ENCODE peak calls at places on chromosomes 13 and 19, in five cellular contexts. G is tibial artery; I is astrocyte; B is CD4-positive, alpha-beta T cell; F is H1. H is an unnamed sample.

GRCh38 chr13:19618925-19619324 is 14.5 kb upstream of the MPHOSPH8 start:
- DNase-seq in G (no peak), I (no peak), B (no peak), F (peak), H (peak)

GRCh38 chr13:92838786-92839185 is 387.8 kb upstream of the GPC6 start:
- DNase-seq in G (no peak), I (peak), B (no peak), F (no peak), H (peak)

GRCh38 chr19:8468124-8468523 is 23.3 kb downstream of the HNRNPM start:
- DNase-seq in G (no peak), I (no peak), B (no peak), F (no peak), H (no peak)

GRCh38 chr13:26785845-26786630 is 25.5 kb upstream of the GPR12 start:
- DNase-seq in G (peak), I (no peak), B (peak), F (peak), H (no peak)

GRCh38 chr13:32314968-32315254 is 252 bp downstream of the ZAR1L start:
- DNase-seq in G (peak), I (peak), B (peak), F (no peak), H (peak)

GRCh38 chr13:44267966-44268365 is 105.7 kb upstream of the SERP2 start:
- DNase-seq in G (no peak), I (peak), B (no peak), F (no peak), H (peak)

GRCh38 chr19:7115721-7116120 is 46.2 kb downstream of the ZNF557 start:
- DNase-seq in G (no peak), I (no peak), B (no peak), F (no peak), H (no peak)

GRCh38 chr19:38734426-38735256 is 9.6 kb downstream of the CAPN12 start:
- DNase-seq in G (no peak), I (no peak), B (no peak), F (no peak), H (no peak)

GRCh38 chr13:110216403-110217041 is 90.4 kb downstream of the COL4A1 start:
- DNase-seq in G (no peak), I (peak), B (no peak), F (no peak), H (peak)

GRCh38 chr19:6047256-6047655 is 63.0 kb downstream of the RFX2 start:
- DNase-seq in G (no peak), I (no peak), B (no peak), F (no peak), H (no peak)

GRCh38 chr19:6767081-6767356 is 216 bp downstream of the SH2D3A start:
- DNase-seq in G (no peak), I (no peak), B (no peak), F (no peak), H (no peak)

GRCh38 chr19:47228937-47229673 is 1.9 kb downstream of the BBC3 start:
- DNase-seq in G (peak), I (peak), B (no peak), F (no peak), H (peak)

GRCh38 chr13:109332501-109333499 is 453.6 kb downstream of the IRS2 start:
- DNase-seq in G (no peak), I (no peak), B (no peak), F (no peak), H (no peak)

GRCh38 chr13:95267662-95268369 is 33.4 kb downstream of the ABCC4 start:
- DNase-seq in G (no peak), I (peak), B (no peak), F (no peak), H (peak)

GRCh38 chr19:54162241-54162805 is 2.8 kb upstream of the LENG1 start:
- DNase-seq in G (peak), I (peak), B (peak), F (peak), H (peak)

GRCh38 chr13:107585466-107585865 is 629.9 kb downstream of the LIG4 start:
- DNase-seq in G (no peak), I (no peak), B (no peak), F (no peak), H (no peak)

GRCh38 chr13:108964601-108965000 is 335.2 kb downstream of the MYO16 start:
- DNase-seq in G (no peak), I (peak), B (no peak), F (no peak), H (no peak)

GRCh38 chr19:57664269-57665127 is 4.2 kb upstream of the ZSCAN4 start:
- DNase-seq in G (no peak), I (peak), B (no peak), F (peak), H (peak)

GRCh38 chr13:32212420-32212819 is 102.7 kb downstream of the ZAR1L start:
- DNase-seq in G (no peak), I (peak), B (no peak), F (no peak), H (peak)

GRCh38 chr19:13098291-13099072 is 4.2 kb downstream of the LYL1 start:
- DNase-seq in G (no peak), I (no peak), B (no peak), F (peak), H (no peak)

GRCh38 chr19:45526143-45526542 is 18.9 kb downstream of the VASP start:
- DNase-seq in G (peak), I (peak), B (no peak), F (peak), H (peak)

GRCh38 chr19:52190679-52191293 is 934 bp downstream of the PPP2R1A start:
- DNase-seq in G (no peak), I (peak), B (no peak), F (peak), H (peak)

GRCh38 chr13:44259045-44260042 is 114.3 kb upstream of the SERP2 start:
- DNase-seq in G (peak), I (peak), B (peak), F (no peak), H (peak)

GRCh38 chr19:29947871-29948270 is 5.8 kb downstream of the URI1 start:
- DNase-seq in G (no peak), I (no peak), B (no peak), F (no peak), H (no peak)

GRCh38 chr13:71873418-71874276 is 6.6 kb upstream of the DACH1 start:
- DNase-seq in G (no peak), I (no peak), B (no peak), F (no peak), H (no peak)

GRCh38 chr13:20274466-20274865 is 42.3 kb upstream of the GJB6 start:
- DNase-seq in G (no peak), I (no peak), B (no peak), F (no peak), H (no peak)

GRCh38 chr13:110779046-110779445 is 65.5 kb downstream of the ING1 start:
- DNase-seq in G (no peak), I (no peak), B (no peak), F (no peak), H (no peak)

GRCh38 chr13:20301391-20302071 is 69.4 kb upstream of the GJB6 start:
- DNase-seq in G (peak), I (peak), B (no peak), F (peak), H (no peak)

GRCh38 chr19:2047449-2048103 is 3.5 kb downstream of the MKNK2 start:
- DNase-seq in G (peak), I (no peak), B (no peak), F (no peak), H (no peak)

GRCh38 chr13:80139196-80139595 is 201.7 kb downstream of the SPRY2 start:
- DNase-seq in G (no peak), I (no peak), B (no peak), F (no peak), H (no peak)

DNA sequence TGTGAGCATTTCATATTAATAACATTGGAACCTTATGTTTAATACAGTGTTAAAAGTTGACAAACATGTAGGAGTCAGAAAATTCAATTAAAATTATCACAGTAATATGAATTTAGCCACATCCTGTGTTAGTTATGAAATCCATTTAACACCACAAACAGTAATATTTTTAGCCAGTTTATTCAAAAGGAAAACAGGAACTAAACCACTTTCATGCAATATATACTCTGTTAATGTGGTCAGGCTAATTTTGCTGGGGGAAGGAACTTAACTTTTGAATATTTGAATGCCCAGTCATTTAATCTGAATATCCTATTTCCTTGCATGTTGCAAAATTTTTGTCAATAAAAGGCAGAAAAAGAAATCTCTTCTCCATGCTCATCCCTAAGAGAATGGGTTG is 14.9 kb upstream of the ALOX5AP start:
- DNase-seq in G (no peak), I (no peak), B (no peak), F (no peak), H (no peak)
- H3K27ac ChIP-seq in G (no peak), I (no peak), B (no peak), F (no peak), H (no peak)

GRCh38 chr19:4633140-4633967 is 6.0 kb upstream of the TNFAIP8L1 start:
- DNase-seq in G (peak), I (peak), B (peak), F (peak), H (peak)
- H3K27ac ChIP-seq in G (no peak), I (peak), B (no peak), F (no peak), H (peak)

DNA sequence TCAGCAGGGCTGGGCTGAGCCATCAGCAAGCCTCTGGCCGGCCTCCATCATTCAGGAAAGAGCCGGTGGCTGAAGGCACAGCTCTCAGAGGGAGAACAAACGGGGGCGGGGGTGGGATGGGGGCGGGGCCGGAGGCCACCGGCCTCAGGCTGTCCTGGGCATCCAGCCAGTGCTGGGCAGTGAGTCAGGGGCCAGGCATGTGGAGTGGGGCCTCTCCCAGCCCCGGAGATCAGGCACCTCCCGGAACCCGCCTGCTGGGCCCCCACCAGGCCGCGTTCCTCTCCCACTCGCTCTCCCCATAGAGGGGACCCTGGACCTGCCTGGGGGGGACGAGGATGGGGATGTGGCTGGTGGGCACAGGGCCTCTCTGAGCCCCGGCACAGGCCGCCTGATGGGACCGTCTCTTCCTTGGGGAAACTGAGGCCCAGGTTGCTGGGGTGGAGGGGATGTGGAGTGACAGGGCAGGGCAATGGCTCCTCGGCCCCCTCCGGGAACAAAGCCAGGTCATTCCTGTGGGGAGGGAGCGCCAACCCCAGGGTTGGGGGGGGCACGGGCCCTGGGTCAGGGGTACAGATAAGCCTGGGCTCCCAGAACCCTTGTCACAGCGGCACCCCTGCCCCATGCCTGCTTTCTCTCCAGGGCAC is 12.9 kb downstream of the SPC24 start:
- DNase-seq in G (peak), I (peak), B (no peak), F (no peak), H (peak)
- H3K27ac ChIP-seq in G (peak), I (peak), B (no peak), F (peak), H (peak)

DNA sequence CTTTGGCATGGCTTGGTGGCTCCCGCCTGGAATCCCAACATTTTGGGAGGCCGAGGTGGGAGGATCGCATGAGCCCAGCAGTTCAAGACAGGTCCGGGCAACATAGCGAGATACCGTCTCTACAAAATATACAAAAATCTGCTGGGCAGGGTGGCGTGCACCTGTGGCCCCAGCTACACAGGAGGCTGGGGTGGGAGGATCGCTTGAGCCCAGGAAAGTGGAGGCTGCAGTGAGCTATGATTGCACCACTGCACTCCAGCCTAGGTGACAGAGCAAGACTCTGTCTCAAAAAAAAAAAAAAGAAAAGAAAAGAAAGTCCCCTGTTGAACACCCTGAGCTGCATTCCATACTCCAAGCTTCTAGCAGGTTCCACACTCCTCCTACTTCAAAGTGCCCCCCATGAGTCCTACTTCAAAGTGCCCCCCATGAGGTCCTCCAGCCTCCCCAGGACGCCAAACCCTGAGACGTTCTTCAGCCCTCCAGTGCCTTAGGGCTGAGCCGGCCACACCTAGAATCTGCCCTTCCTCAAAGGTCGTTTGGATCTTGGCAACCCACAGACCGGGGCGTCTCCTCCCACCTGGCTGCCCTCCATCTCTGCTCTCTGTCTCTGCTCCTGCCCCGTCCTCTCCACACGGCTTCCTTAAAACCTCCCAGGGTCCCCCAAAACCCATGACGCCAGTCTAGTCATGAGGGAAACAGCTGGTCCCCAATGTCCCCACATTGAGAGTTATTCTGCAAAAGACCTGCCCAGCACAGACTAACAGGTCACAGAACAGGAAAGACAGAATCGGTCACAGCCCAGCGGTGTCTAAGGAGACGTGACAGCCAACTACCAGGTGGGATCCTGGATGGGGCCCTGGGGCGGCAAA is 4.7 kb downstream of the TJP3 start:
- DNase-seq in G (no peak), I (no peak), B (no peak), F (no peak), H (no peak)
- H3K27ac ChIP-seq in G (no peak), I (no peak), B (no peak), F (no peak), H (no peak)